ENCODE peak calls at places on chromosomes 3 and 15, in four cellular contexts. One of them, this sample, is unnamed. For H3K4me1, the result is how much of the 10 kb centered on the place peaks cover.

GRCh38 chr15:63601026-63601726 is 4.0 kb downstream of the FBXL22 start:
- DNase-seq in A549: peak
- DNase-seq in GM12878: no peak
- DNase-seq in HepG2: no peak
- DNase-seq in this sample: no peak

GRCh38 chr3:25094932-25095690 is 333.0 kb upstream of the RARB start:
- DNase-seq in A549: no peak
- DNase-seq in GM12878: no peak
- DNase-seq in HepG2: no peak
- DNase-seq in this sample: no peak

GRCh38 chr3:60046212-60046611 is 996.4 kb upstream of the CFAP20DC start:
- DNase-seq in A549: no peak
- DNase-seq in GM12878: no peak
- DNase-seq in HepG2: no peak
- DNase-seq in this sample: no peak

GRCh38 chr3:185858502-185859225 is 33.8 kb upstream of the IGF2BP2 start:
- DNase-seq in A549: no peak
- DNase-seq in GM12878: no peak
- DNase-seq in HepG2: peak
- DNase-seq in this sample: no peak

GRCh38 chr3:19901918-19902317 is 32.1 kb downstream of the EFHB start:
- DNase-seq in A549: no peak
- DNase-seq in GM12878: no peak
- DNase-seq in HepG2: no peak
- DNase-seq in this sample: peak

GRCh38 chr3:34198309-34198708 is 399.9 kb downstream of the PDCD6IP start:
- DNase-seq in A549: no peak
- DNase-seq in GM12878: no peak
- DNase-seq in HepG2: no peak
- DNase-seq in this sample: no peak

GRCh38 chr15:69780374-69780773 is 317.3 kb downstream of the TLE3 start:
- DNase-seq in A549: no peak
- DNase-seq in GM12878: no peak
- DNase-seq in HepG2: no peak
- DNase-seq in this sample: no peak

GRCh38 chr3:59821274-59821673 is 771.4 kb upstream of the CFAP20DC start:
- DNase-seq in A549: no peak
- DNase-seq in GM12878: no peak
- DNase-seq in HepG2: no peak
- DNase-seq in this sample: peak

DNA sequence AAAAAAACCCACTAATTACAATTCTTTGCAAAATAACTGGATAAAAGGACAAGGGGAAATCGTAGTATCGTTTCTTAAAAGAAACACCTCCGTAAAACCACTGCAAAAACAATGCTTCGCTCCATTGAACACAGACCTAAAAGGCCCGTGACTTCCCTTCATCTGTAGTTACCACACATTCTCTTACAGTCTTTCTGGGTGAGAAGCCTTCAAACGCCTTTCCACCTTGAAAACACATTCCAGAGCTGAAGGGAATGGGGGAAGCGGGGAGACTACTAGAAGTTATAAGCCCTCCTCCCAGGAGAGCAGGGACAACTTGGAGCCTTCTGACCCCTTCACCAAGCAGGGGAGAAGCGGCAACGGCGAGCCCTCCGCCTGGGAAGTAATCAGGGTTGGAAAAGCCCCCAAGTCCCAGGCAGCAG is 544 bp downstream of the SECISBP2L start:
- DNase-seq in A549: peak
- DNase-seq in GM12878: peak
- DNase-seq in HepG2: peak
- DNase-seq in this sample: peak
- TF ChIP-seq POLR2AphosphoS2 in A549: no peak
- TF ChIP-seq POLR2AphosphoS2 in GM12878: no peak
- TF ChIP-seq POLR2AphosphoS2 in HepG2: no peak
- TF ChIP-seq POLR2AphosphoS2 in this sample: no peak

DNA sequence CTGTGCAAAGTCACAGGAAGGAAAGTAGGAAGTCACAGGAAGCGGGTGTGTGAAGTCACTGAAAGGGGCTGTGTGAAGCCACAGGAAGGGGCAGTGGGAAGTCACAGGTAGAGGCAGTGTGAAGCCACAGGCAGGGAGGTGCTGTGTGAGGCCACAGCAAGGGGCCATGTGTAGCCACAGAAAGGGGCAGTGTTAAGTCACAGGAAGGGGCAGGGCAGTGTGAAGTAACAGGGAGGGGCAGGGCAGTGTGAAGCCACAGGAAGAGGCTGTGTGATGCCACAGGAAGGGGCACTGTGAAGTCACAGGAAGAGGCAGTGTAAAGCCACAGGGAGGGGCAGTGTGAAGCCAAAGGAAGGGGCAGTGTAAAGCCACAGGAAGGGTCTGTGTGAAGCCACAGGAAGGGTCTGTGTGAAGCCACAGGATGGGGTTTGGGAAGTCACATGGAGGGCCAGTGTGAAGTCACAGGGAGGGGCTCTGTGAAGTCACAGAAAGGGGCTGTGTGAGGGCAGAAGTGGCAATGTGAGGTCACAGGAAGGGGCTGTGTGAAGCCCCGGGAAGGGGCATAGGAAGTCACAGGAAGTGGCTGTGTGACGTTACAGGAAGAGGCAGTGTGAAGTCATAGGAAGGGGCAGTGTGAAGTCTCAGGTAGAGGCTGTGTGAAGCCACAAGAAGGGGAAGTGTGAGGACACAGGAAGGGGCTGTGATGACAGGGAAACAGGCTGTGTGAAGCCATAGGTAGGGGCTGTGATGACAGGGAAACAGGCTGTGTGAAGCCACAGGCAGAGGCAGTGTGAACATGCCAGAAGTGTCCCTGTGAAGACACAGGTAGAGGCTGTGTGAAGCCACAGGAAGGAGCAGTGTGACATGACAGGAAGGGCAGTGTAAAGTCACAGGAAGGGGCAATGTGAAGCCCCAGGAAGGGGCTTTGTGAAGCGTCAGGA is 36.7 kb downstream of the GASK1A start:
- DNase-seq in A549: no peak
- DNase-seq in GM12878: no peak
- DNase-seq in HepG2: no peak
- DNase-seq in this sample: no peak
- H3K4me1 ChIP-seq in A549: under half
- H3K4me1 ChIP-seq in GM12878: under half
- H3K4me1 ChIP-seq in HepG2: under half
- H3K4me1 ChIP-seq in this sample: under half

GRCh38 chr3:133479401-133479800 is 79.5 kb downstream of the BFSP2 start:
- DNase-seq in A549: no peak
- DNase-seq in GM12878: no peak
- DNase-seq in HepG2: no peak
- DNase-seq in this sample: no peak
- TF ChIP-seq POLR2AphosphoS2 in A549: no peak
- TF ChIP-seq POLR2AphosphoS2 in GM12878: no peak
- TF ChIP-seq POLR2AphosphoS2 in HepG2: no peak
- TF ChIP-seq POLR2AphosphoS2 in this sample: no peak

DNA sequence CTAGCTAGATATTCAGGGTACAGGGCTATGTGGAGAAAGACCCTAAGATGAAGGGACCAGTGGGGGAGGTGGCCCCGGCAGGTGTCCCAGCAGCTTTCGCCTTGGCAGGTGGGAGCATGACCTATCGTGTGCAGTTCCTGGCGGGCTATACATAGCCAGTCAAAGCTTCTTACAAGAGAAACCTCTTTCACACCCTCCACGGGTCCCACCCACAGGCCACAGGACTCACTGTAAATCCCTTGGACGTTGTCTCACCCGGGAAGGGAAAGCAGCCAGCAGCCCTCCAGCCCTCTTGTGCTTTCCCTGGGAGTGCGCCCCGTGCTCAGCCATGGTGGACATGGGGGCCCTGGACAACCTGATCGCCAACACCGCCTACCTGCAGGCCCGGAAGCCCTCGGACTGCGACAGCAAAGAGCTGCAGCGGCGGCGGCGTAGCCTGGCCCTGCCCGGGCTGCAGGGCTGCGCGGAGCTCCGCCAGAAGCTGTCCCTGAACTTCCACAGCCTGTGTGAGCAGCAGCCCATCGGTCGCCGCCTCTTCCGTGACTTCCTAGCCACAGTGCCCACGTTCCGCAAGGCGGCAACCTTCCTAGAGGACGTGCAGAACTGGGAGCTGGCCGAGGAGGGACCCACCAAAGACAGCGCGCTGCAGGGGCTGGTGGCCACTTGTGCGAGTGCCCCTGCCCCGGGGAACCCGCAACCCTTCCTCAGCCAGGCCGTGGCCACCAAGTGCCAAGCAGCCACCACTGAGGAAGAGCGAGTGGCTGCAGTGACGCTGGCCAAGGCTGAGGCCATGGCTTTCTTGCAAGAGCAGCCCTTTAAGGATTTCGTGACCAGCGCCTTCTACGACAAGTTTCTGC is 15.0 kb downstream of the GRK7 start:
- DNase-seq in A549: no peak
- DNase-seq in GM12878: no peak
- DNase-seq in HepG2: no peak
- DNase-seq in this sample: no peak
- H3K4me1 ChIP-seq in A549: under half
- H3K4me1 ChIP-seq in GM12878: under half
- H3K4me1 ChIP-seq in HepG2: under half
- H3K4me1 ChIP-seq in this sample: under half

GRCh38 chr15:78035861-78036476 is 41.5 kb downstream of the TBC1D2B start:
- DNase-seq in A549: no peak
- DNase-seq in GM12878: no peak
- DNase-seq in HepG2: peak
- DNase-seq in this sample: peak
- TF ChIP-seq POLR2AphosphoS2 in A549: no peak
- TF ChIP-seq POLR2AphosphoS2 in GM12878: no peak
- TF ChIP-seq POLR2AphosphoS2 in HepG2: no peak
- TF ChIP-seq POLR2AphosphoS2 in this sample: no peak

DNA sequence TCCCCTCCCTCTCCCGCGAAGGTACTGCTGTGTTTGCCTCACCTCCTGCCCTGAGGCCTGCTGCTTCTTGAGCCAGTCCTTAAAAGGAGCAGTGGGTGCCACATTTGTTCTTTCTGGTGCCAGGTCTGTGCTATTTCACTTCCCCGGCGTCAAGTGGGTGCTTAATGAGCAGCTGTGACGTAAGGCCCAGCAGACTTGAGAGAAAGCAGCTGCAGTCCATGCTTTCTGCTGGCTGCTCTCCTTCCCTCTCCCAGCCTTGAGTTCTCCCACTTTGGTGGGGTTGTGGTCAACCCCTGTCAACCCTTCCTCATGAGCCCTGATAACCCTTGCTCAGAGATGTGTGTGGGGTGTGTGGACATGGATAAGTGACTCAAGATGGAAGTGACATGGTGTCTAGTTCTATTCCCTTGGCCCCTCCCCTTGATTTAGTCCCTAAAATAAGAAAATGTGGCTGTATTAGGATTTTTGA is 6.9 kb downstream of the INAFM2 start:
- DNase-seq in A549: no peak
- DNase-seq in GM12878: no peak
- DNase-seq in HepG2: no peak
- DNase-seq in this sample: peak
- H3K4me1 ChIP-seq in A549: under half
- H3K4me1 ChIP-seq in GM12878: under half
- H3K4me1 ChIP-seq in HepG2: under half
- H3K4me1 ChIP-seq in this sample: under half

DNA sequence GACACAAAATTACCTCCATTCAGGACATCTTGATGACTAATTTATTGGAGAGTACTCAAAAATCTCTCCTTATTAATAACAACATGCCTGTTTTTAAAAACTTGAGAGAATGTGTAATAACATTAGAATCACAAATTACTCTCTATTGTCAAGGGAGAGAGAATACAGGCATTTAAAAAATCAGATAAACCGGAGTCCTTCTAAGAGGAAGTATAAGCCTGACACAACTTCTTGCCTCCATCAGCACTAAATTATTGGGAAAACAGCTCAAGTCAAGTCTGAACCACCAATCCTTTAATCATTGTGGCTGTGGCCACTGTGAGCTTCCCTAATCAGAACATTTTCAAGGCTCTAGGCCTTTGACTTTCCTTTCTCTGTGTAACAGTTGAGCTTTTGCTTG is 38.0 kb downstream of the SSR3 start:
- DNase-seq in A549: no peak
- DNase-seq in GM12878: no peak
- DNase-seq in HepG2: no peak
- DNase-seq in this sample: no peak
- TF ChIP-seq POLR2AphosphoS2 in A549: no peak
- TF ChIP-seq POLR2AphosphoS2 in GM12878: no peak
- TF ChIP-seq POLR2AphosphoS2 in HepG2: no peak
- TF ChIP-seq POLR2AphosphoS2 in this sample: no peak